ENCODE peak calls at places on chromosomes 2 and 18, in seven cellular contexts. One of them, this sample, is unnamed.

GRCh38 chr2:105644174-105644980 is 100.3 kb upstream of the NCK2 start:
- DNase-seq in neural progenitor cell: no peak
- DNase-seq in cardiac muscle cell: peak; percentile 33
- DNase-seq in endodermal cell: no peak
- DNase-seq in germinal center: no peak
- DNase-seq in GM12865: no peak
- DNase-seq in T-helper 1 cell: no peak
- DNase-seq in this sample: no peak

GRCh38 chr2:74066491-74067203 is 81.1 kb downstream of the BOLA3 start:
- DNase-seq in neural progenitor cell: no peak
- DNase-seq in cardiac muscle cell: peak; percentile 28
- DNase-seq in endodermal cell: no peak
- DNase-seq in germinal center: no peak
- DNase-seq in GM12865: no peak
- DNase-seq in T-helper 1 cell: no peak
- DNase-seq in this sample: no peak

GRCh38 chr2:229922449-229923386 is at the start of gene FBXO36:
- DNase-seq in neural progenitor cell: peak; percentile 95
- DNase-seq in cardiac muscle cell: no peak
- DNase-seq in endodermal cell: peak; percentile 96
- DNase-seq in germinal center: peak; percentile 47
- DNase-seq in GM12865: peak; percentile 93
- DNase-seq in T-helper 1 cell: peak; percentile 87
- DNase-seq in this sample: peak; percentile 77

GRCh38 chr18:23226930-23227728 is 91.8 kb downstream of the CABLES1 start:
- DNase-seq in neural progenitor cell: no peak
- DNase-seq in cardiac muscle cell: peak; percentile 92
- DNase-seq in endodermal cell: no peak
- DNase-seq in germinal center: no peak
- DNase-seq in GM12865: no peak
- DNase-seq in T-helper 1 cell: no peak
- DNase-seq in this sample: peak; percentile 77

GRCh38 chr2:172253190-172254052 is 150.7 kb upstream of the DLX2 start:
- DNase-seq in neural progenitor cell: no peak
- DNase-seq in cardiac muscle cell: peak; percentile 99
- DNase-seq in endodermal cell: no peak
- DNase-seq in germinal center: no peak
- DNase-seq in GM12865: peak; percentile 9
- DNase-seq in T-helper 1 cell: no peak
- DNase-seq in this sample: peak; percentile 97

GRCh38 chr2:22855761-22856184 is 529.2 kb upstream of the KLHL29 start:
- DNase-seq in neural progenitor cell: no peak
- DNase-seq in cardiac muscle cell: no peak
- DNase-seq in endodermal cell: no peak
- DNase-seq in germinal center: no peak
- DNase-seq in GM12865: no peak
- DNase-seq in T-helper 1 cell: no peak
- DNase-seq in this sample: no peak

GRCh38 chr2:54088719-54089118 is 26.7 kb upstream of the ACYP2 start:
- DNase-seq in neural progenitor cell: no peak
- DNase-seq in cardiac muscle cell: no peak
- DNase-seq in endodermal cell: no peak
- DNase-seq in germinal center: no peak
- DNase-seq in GM12865: no peak
- DNase-seq in T-helper 1 cell: no peak
- DNase-seq in this sample: no peak

GRCh38 chr2:1373794-1374193 is 39.5 kb upstream of the TPO start:
- DNase-seq in neural progenitor cell: no peak
- DNase-seq in cardiac muscle cell: no peak
- DNase-seq in endodermal cell: no peak
- DNase-seq in germinal center: no peak
- DNase-seq in GM12865: no peak
- DNase-seq in T-helper 1 cell: no peak
- DNase-seq in this sample: no peak

GRCh38 chr18:74493689-74494088 is 2.5 kb upstream of the CNDP2 start:
- DNase-seq in neural progenitor cell: peak; percentile 72
- DNase-seq in cardiac muscle cell: peak; percentile 85
- DNase-seq in endodermal cell: peak; percentile 76
- DNase-seq in germinal center: peak; percentile 42
- DNase-seq in GM12865: peak; percentile 85
- DNase-seq in T-helper 1 cell: peak; percentile 56
- DNase-seq in this sample: peak; percentile 3

GRCh38 chr2:239143858-239144712 is 256.7 kb downstream of the HDAC4 start:
- DNase-seq in neural progenitor cell: peak; percentile 67
- DNase-seq in cardiac muscle cell: peak; percentile 69
- DNase-seq in endodermal cell: peak; percentile 79
- DNase-seq in germinal center: peak; percentile 42
- DNase-seq in GM12865: peak; percentile 60
- DNase-seq in T-helper 1 cell: no peak
- DNase-seq in this sample: peak; percentile 26

GRCh38 chr2:185583058-185583816 is 155.4 kb upstream of the FSIP2 start:
- DNase-seq in neural progenitor cell: no peak
- DNase-seq in cardiac muscle cell: no peak
- DNase-seq in endodermal cell: peak; percentile 71
- DNase-seq in germinal center: no peak
- DNase-seq in GM12865: no peak
- DNase-seq in T-helper 1 cell: no peak
- DNase-seq in this sample: peak; percentile 92

GRCh38 chr2:160343404-160343803 is 143.3 kb upstream of the ITGB6 start:
- DNase-seq in neural progenitor cell: no peak
- DNase-seq in cardiac muscle cell: no peak
- DNase-seq in endodermal cell: no peak
- DNase-seq in germinal center: no peak
- DNase-seq in GM12865: no peak
- DNase-seq in T-helper 1 cell: no peak
- DNase-seq in this sample: no peak

GRCh38 chr2:69779258-69779989 is 37.5 kb downstream of the ANXA4 start:
- DNase-seq in neural progenitor cell: no peak
- DNase-seq in cardiac muscle cell: no peak
- DNase-seq in endodermal cell: no peak
- DNase-seq in germinal center: no peak
- DNase-seq in GM12865: no peak
- DNase-seq in T-helper 1 cell: no peak
- DNase-seq in this sample: peak; percentile 93

GRCh38 chr2:222196159-222196558 is 102.6 kb downstream of the PAX3 start:
- DNase-seq in neural progenitor cell: no peak
- DNase-seq in cardiac muscle cell: no peak
- DNase-seq in endodermal cell: no peak
- DNase-seq in germinal center: no peak
- DNase-seq in GM12865: no peak
- DNase-seq in T-helper 1 cell: no peak
- DNase-seq in this sample: no peak

GRCh38 chr18:50056185-50056584 is 138.8 kb downstream of the MYO5B start:
- DNase-seq in neural progenitor cell: no peak
- DNase-seq in cardiac muscle cell: no peak
- DNase-seq in endodermal cell: no peak
- DNase-seq in germinal center: no peak
- DNase-seq in GM12865: no peak
- DNase-seq in T-helper 1 cell: no peak
- DNase-seq in this sample: no peak

GRCh38 chr2:54015809-54016703 is 45.3 kb upstream of the PSME4 start:
- DNase-seq in neural progenitor cell: no peak
- DNase-seq in cardiac muscle cell: peak; percentile 53
- DNase-seq in endodermal cell: no peak
- DNase-seq in germinal center: no peak
- DNase-seq in GM12865: no peak
- DNase-seq in T-helper 1 cell: no peak
- DNase-seq in this sample: no peak

GRCh38 chr2:237904806-237905599 is 45.6 kb downstream of the RAMP1 start:
- DNase-seq in neural progenitor cell: no peak
- DNase-seq in cardiac muscle cell: peak; percentile 81
- DNase-seq in endodermal cell: peak; percentile 17
- DNase-seq in germinal center: no peak
- DNase-seq in GM12865: peak; percentile 61
- DNase-seq in T-helper 1 cell: no peak
- DNase-seq in this sample: no peak

GRCh38 chr2:148065936-148066335 is 45.0 kb downstream of the MBD5 start:
- DNase-seq in neural progenitor cell: no peak
- DNase-seq in cardiac muscle cell: no peak
- DNase-seq in endodermal cell: no peak
- DNase-seq in germinal center: no peak
- DNase-seq in GM12865: no peak
- DNase-seq in T-helper 1 cell: no peak
- DNase-seq in this sample: no peak

GRCh38 chr18:44066541-44066940 is 614.1 kb upstream of the SETBP1 start:
- DNase-seq in neural progenitor cell: no peak
- DNase-seq in cardiac muscle cell: no peak
- DNase-seq in endodermal cell: no peak
- DNase-seq in germinal center: no peak
- DNase-seq in GM12865: no peak
- DNase-seq in T-helper 1 cell: no peak
- DNase-seq in this sample: no peak

GRCh38 chr2:31294230-31294629 is 60.3 kb downstream of the EHD3 start:
- DNase-seq in neural progenitor cell: no peak
- DNase-seq in cardiac muscle cell: no peak
- DNase-seq in endodermal cell: no peak
- DNase-seq in germinal center: no peak
- DNase-seq in GM12865: no peak
- DNase-seq in T-helper 1 cell: no peak
- DNase-seq in this sample: no peak

GRCh38 chr2:8312861-8313768 is 368.7 kb upstream of the ID2 start:
- DNase-seq in neural progenitor cell: peak; percentile 39
- DNase-seq in cardiac muscle cell: no peak
- DNase-seq in endodermal cell: peak; percentile 63
- DNase-seq in germinal center: no peak
- DNase-seq in GM12865: peak; percentile 91
- DNase-seq in T-helper 1 cell: no peak
- DNase-seq in this sample: no peak

GRCh38 chr2:130243359-130243758 is 45.1 kb upstream of the TUBA3E start:
- DNase-seq in neural progenitor cell: no peak
- DNase-seq in cardiac muscle cell: no peak
- DNase-seq in endodermal cell: no peak
- DNase-seq in germinal center: no peak
- DNase-seq in GM12865: no peak
- DNase-seq in T-helper 1 cell: no peak
- DNase-seq in this sample: no peak

GRCh38 chr2:11856095-11856494 is 109.7 kb downstream of the LPIN1 start:
- DNase-seq in neural progenitor cell: no peak
- DNase-seq in cardiac muscle cell: no peak
- DNase-seq in endodermal cell: no peak
- DNase-seq in germinal center: no peak
- DNase-seq in GM12865: no peak
- DNase-seq in T-helper 1 cell: no peak
- DNase-seq in this sample: no peak

GRCh38 chr2:167506395-167506794 is 618.1 kb downstream of the XIRP2 start:
- DNase-seq in neural progenitor cell: no peak
- DNase-seq in cardiac muscle cell: no peak
- DNase-seq in endodermal cell: no peak
- DNase-seq in germinal center: no peak
- DNase-seq in GM12865: no peak
- DNase-seq in T-helper 1 cell: no peak
- DNase-seq in this sample: no peak

GRCh38 chr2:52356560-52356959 is 1324.6 kb upstream of the NRXN1 start:
- DNase-seq in neural progenitor cell: no peak
- DNase-seq in cardiac muscle cell: no peak
- DNase-seq in endodermal cell: no peak
- DNase-seq in germinal center: no peak
- DNase-seq in GM12865: no peak
- DNase-seq in T-helper 1 cell: no peak
- DNase-seq in this sample: no peak

GRCh38 chr2:152098033-152098797 is 629 bp downstream of the CACNB4 start:
- DNase-seq in neural progenitor cell: peak; percentile 65
- DNase-seq in cardiac muscle cell: peak; percentile 14
- DNase-seq in endodermal cell: peak; percentile 79
- DNase-seq in germinal center: peak; percentile 23
- DNase-seq in GM12865: peak; percentile 20
- DNase-seq in T-helper 1 cell: no peak
- DNase-seq in this sample: no peak

GRCh38 chr2:70748002-70748779 is 19.8 kb downstream of the ADD2 start:
- DNase-seq in neural progenitor cell: no peak
- DNase-seq in cardiac muscle cell: no peak
- DNase-seq in endodermal cell: no peak
- DNase-seq in germinal center: no peak
- DNase-seq in GM12865: no peak
- DNase-seq in T-helper 1 cell: no peak
- DNase-seq in this sample: no peak

GRCh38 chr2:15163316-15163715 is 397.8 kb downstream of the NBAS start:
- DNase-seq in neural progenitor cell: no peak
- DNase-seq in cardiac muscle cell: no peak
- DNase-seq in endodermal cell: no peak
- DNase-seq in germinal center: no peak
- DNase-seq in GM12865: no peak
- DNase-seq in T-helper 1 cell: no peak
- DNase-seq in this sample: no peak

GRCh38 chr18:51525453-51526225 is 328.2 kb upstream of the MEX3C start:
- DNase-seq in neural progenitor cell: no peak
- DNase-seq in cardiac muscle cell: no peak
- DNase-seq in endodermal cell: no peak
- DNase-seq in germinal center: no peak
- DNase-seq in GM12865: no peak
- DNase-seq in T-helper 1 cell: no peak
- DNase-seq in this sample: no peak

GRCh38 chr2:12715878-12716249 is 872 bp upstream of the TRIB2 start:
- DNase-seq in neural progenitor cell: peak; percentile 78
- DNase-seq in cardiac muscle cell: peak; percentile 91
- DNase-seq in endodermal cell: peak; percentile 92
- DNase-seq in germinal center: peak; percentile 74
- DNase-seq in GM12865: peak; percentile 82
- DNase-seq in T-helper 1 cell: peak; percentile 79
- DNase-seq in this sample: peak; percentile 47

GRCh38 chr2:172643142-172643541 is 87.3 kb downstream of the PDK1 start:
- DNase-seq in neural progenitor cell: no peak
- DNase-seq in cardiac muscle cell: no peak
- DNase-seq in endodermal cell: no peak
- DNase-seq in germinal center: no peak
- DNase-seq in GM12865: no peak
- DNase-seq in T-helper 1 cell: no peak
- DNase-seq in this sample: no peak

GRCh38 chr2:7649461-7650228 is 732.4 kb downstream of the RNF144A start:
- DNase-seq in neural progenitor cell: no peak
- DNase-seq in cardiac muscle cell: no peak
- DNase-seq in endodermal cell: no peak
- DNase-seq in germinal center: no peak
- DNase-seq in GM12865: no peak
- DNase-seq in T-helper 1 cell: no peak
- DNase-seq in this sample: no peak

GRCh38 chr2:198285216-198285615 is 480.8 kb downstream of the PLCL1 start:
- DNase-seq in neural progenitor cell: no peak
- DNase-seq in cardiac muscle cell: no peak
- DNase-seq in endodermal cell: no peak
- DNase-seq in germinal center: no peak
- DNase-seq in GM12865: no peak
- DNase-seq in T-helper 1 cell: no peak
- DNase-seq in this sample: no peak

GRCh38 chr18:59232309-59233016 is 12.5 kb downstream of the GRP start:
- DNase-seq in neural progenitor cell: peak; percentile 20
- DNase-seq in cardiac muscle cell: no peak
- DNase-seq in endodermal cell: peak; percentile 79
- DNase-seq in germinal center: no peak
- DNase-seq in GM12865: no peak
- DNase-seq in T-helper 1 cell: no peak
- DNase-seq in this sample: no peak

GRCh38 chr2:128322651-128323491 is 4.2 kb upstream of the HS6ST1 start:
- DNase-seq in neural progenitor cell: peak; percentile 37
- DNase-seq in cardiac muscle cell: no peak
- DNase-seq in endodermal cell: peak; percentile 80
- DNase-seq in germinal center: no peak
- DNase-seq in GM12865: no peak
- DNase-seq in T-helper 1 cell: no peak
- DNase-seq in this sample: no peak

GRCh38 chr18:59861963-59862819 is 37.6 kb upstream of the PMAIP1 start:
- DNase-seq in neural progenitor cell: no peak
- DNase-seq in cardiac muscle cell: no peak
- DNase-seq in endodermal cell: peak; percentile 50
- DNase-seq in germinal center: peak; percentile 54
- DNase-seq in GM12865: peak; percentile 66
- DNase-seq in T-helper 1 cell: no peak
- DNase-seq in this sample: no peak

GRCh38 chr2:230868947-230869690 is 4.4 kb downstream of the ITM2C start:
- DNase-seq in neural progenitor cell: peak; percentile 47
- DNase-seq in cardiac muscle cell: peak; percentile 39
- DNase-seq in endodermal cell: peak; percentile 72
- DNase-seq in germinal center: no peak
- DNase-seq in GM12865: no peak
- DNase-seq in T-helper 1 cell: no peak
- DNase-seq in this sample: no peak